ENCODE peak calls at places on chromosomes 3 and 15, in four cellular contexts. D is colonic mucosa, E is stomach, N is Peyer's patch. Y is an unnamed sample. For H3K4me1, the result is how much of the 10 kb centered on the place peaks cover.

GRCh38 chr15:57458255-57458850 is 82.0 kb downstream of the CGNL1 start:
- DNase-seq in D (no peak), E (peak), N (no peak), Y (no peak)

GRCh38 chr3:41482134-41482533 is 282.8 kb downstream of the CTNNB1 start:
- DNase-seq in D (no peak), E (no peak), N (no peak), Y (no peak)

GRCh38 chr3:164095279-164095678 is 983.0 kb downstream of the SI start:
- DNase-seq in D (no peak), E (no peak), N (no peak), Y (no peak)

GRCh38 chr3:192467230-192468186 is 259.8 kb downstream of the FGF12 start:
- DNase-seq in D (peak), E (peak), N (peak), Y (no peak)

GRCh38 chr15:74227968-74228722 is 8.0 kb upstream of the CCDC33 start:
- DNase-seq in D (peak), E (peak), N (no peak), Y (no peak)

GRCh38 chr3:131917006-131917405 is 117.8 kb downstream of the CPNE4 start:
- DNase-seq in D (no peak), E (no peak), N (no peak), Y (no peak)

GRCh38 chr3:50807266-50807665 is 132.5 kb downstream of the DOCK3 start:
- DNase-seq in D (no peak), E (peak), N (no peak), Y (no peak)

GRCh38 chr3:129688310-129688895 is 81.9 kb upstream of the PLXND1 start:
- DNase-seq in D (peak), E (peak), N (no peak), Y (no peak)

GRCh38 chr15:60798821-60799220 is 319.9 kb upstream of the ICE2 start:
- DNase-seq in D (no peak), E (no peak), N (no peak), Y (no peak)

GRCh38 chr15:25903024-25903581 is 40.0 kb upstream of the ATP10A start:
- DNase-seq in D (no peak), E (no peak), N (no peak), Y (no peak)

GRCh38 chr3:70069557-70069956 is 70.0 kb downstream of the SAMMSON start:
- DNase-seq in D (no peak), E (no peak), N (no peak), Y (no peak)

GRCh38 chr3:16741890-16742289 is 136.7 kb upstream of the DAZL start:
- DNase-seq in D (no peak), E (no peak), N (no peak), Y (no peak)

GRCh38 chr3:65811917-65812316 is 226.8 kb downstream of the MAGI1 start:
- DNase-seq in D (no peak), E (no peak), N (no peak), Y (no peak)

GRCh38 chr3:44120721-44121582 is 120.7 kb upstream of the TOPAZ1 start:
- DNase-seq in D (no peak), E (no peak), N (no peak), Y (no peak)

GRCh38 chr3:127915115-127915936 is at the start of gene KBTBD12:
- DNase-seq in D (peak), E (peak), N (no peak), Y (no peak)

GRCh38 chr3:50274371-50275104 is 4.3 kb upstream of the LSMEM2 start:
- DNase-seq in D (peak), E (peak), N (peak), Y (peak)

GRCh38 chr15:89167267-89168176 is 53.9 kb downstream of the RLBP1 start:
- DNase-seq in D (no peak), E (peak), N (no peak), Y (no peak)

DNA sequence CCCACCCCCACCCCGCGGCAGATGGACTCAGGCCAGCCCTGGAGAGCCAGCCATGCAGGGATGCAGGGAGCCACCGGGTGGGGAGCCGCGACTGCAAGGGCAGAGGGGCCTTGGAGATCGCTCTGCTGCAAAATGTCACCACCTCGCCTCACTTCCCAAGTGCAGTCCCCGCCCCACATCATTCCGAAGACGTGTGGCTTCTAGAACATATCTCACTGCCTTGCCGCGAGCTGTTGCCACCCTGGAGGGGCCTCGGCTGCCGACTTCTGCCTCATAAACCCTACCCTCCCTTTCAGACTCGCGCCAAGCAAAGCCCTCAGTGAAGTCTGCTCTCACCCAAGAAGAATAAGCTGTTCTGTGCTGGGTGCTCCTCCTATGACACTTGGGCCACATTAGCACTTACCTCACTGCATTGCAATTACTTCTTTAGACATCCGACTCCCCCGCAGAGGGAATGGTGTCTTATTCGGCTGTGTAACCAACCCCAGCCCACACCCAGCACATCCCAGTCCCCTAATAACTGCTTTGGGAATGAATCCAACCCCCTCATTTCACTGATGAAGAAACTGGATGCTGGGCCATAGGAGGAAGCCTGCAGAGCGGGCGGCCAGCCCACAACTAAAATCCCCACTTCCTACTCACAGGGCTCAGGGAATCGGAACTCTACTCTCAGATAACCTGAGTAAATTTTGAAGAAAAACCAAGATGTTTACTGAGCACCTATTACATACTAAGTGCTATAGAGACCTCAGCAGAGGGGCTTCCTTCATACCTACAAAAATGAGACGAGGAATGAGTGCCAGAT is 8.6 kb downstream of the TLE3 start:
- DNase-seq in D (peak), E (no peak), N (no peak), Y (peak)
- H3K4me1 ChIP-seq in D (under half), E (half or more), N (half or more), Y (half or more)

GRCh38 chr15:90188914-90189748 is 12.0 kb upstream of the SEMA4B start:
- DNase-seq in D (no peak), E (no peak), N (no peak), Y (no peak)

GRCh38 chr15:90189781-90190467 is 11.2 kb upstream of the SEMA4B start:
- DNase-seq in D (no peak), E (no peak), N (no peak), Y (no peak)

GRCh38 chr15:90184119-90184785 is 16.9 kb upstream of the SEMA4B start:
- DNase-seq in D (peak), E (peak), N (peak), Y (no peak)

GRCh38 chr15:90184786-90185704 is 16.1 kb upstream of the SEMA4B start:
- DNase-seq in D (peak), E (peak), N (peak), Y (peak)

GRCh38 chr15:90187257-90187868 is 13.8 kb upstream of the SEMA4B start:
- DNase-seq in D (no peak), E (no peak), N (no peak), Y (no peak)
- H3K4me3 ChIP-seq in D (no peak), E (no peak), N (no peak), Y (no peak)

GRCh38 chr3:152315623-152316022 is 46.9 kb downstream of the MBNL1 start:
- DNase-seq in D (no peak), E (no peak), N (no peak), Y (no peak)

GRCh38 chr3:152317184-152317583 is 48.5 kb downstream of the MBNL1 start:
- DNase-seq in D (no peak), E (no peak), N (no peak), Y (no peak)

GRCh38 chr3:152317956-152318355 is 49.2 kb downstream of the MBNL1 start:
- DNase-seq in D (no peak), E (no peak), N (no peak), Y (no peak)

GRCh38 chr3:152314677-152315353 is 46.1 kb downstream of the MBNL1 start:
- DNase-seq in D (no peak), E (no peak), N (no peak), Y (no peak)

GRCh38 chr3:152316318-152316717 is 47.6 kb downstream of the MBNL1 start:
- DNase-seq in D (no peak), E (no peak), N (no peak), Y (no peak)
- H3K4me1 ChIP-seq in D (under half), E (half or more), N (under half), Y (half or more)

DNA sequence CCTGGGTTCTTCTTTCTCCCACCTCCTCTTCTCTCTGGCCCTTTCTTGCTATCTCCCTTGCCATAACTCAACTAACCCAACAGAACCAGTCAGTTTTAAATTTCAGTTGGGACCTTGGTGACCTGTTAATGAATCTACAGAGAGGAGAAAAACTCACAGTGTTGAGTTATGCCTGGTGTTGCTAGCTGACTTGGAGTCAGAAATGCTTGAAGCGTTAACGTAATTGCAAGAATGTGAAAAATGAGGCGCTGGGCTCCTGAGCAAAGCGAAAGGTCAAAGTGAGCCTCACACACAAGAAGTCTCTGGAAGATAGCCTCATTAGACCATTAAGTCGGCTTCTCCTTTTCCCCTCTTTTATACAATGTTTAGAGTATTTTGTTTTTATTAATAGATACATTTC is 18.4 kb downstream of the MEIS2 start:
- DNase-seq in D (no peak), E (no peak), N (no peak), Y (no peak)
- H3K4me3 ChIP-seq in D (no peak), E (no peak), N (no peak), Y (no peak)

DNA sequence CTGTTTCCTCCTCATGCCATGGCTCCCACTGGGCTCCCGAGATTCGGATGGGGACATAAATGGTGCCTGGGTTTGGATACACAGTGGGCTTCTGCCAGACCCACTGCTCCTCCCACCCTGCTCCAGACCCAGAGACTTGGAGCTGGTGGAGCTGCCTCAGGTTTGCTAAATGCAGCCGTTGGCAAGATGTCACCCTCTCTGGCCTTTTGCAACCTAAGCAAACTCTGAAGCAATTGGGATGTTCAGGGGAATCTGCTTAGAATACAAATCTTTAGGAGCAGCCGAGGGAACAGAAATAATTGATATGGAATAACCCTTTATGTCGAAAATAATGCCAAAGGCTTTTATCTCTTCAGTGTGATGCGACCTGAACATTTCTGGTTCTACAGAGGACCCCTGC is 33.4 kb downstream of the PRICKLE2 start:
- DNase-seq in D (no peak), E (no peak), N (no peak), Y (no peak)
- H3K4me1 ChIP-seq in D (under half), E (under half), N (under half), Y (under half)

GRCh38 chr3:126109146-126109859 is 25.4 kb upstream of the SLC41A3 start:
- DNase-seq in D (peak), E (no peak), N (no peak), Y (no peak)
- H3K4me3 ChIP-seq in D (no peak), E (no peak), N (no peak), Y (no peak)

DNA sequence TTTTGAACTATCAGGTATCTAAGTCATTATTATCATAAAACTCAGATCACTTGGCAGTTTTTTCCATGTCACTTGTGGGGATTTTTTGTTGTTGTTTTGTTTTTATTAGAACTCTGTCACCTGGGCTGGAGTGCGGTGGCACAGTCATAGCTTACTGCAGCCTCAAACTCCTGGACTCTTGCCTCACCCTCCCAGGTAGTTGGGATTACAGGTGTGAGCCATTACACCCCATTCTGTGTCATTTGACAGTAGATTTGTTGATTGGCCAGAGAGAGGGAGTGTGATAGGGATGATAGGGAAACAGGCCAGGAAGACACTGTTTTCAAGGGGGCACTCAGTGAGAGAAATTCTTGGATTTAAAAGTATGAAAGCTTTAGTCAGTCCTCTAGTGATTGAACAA is 54.7 kb upstream of the SCAANT1 start:
- DNase-seq in D (peak), E (no peak), N (no peak), Y (no peak)
- H3K4me1 ChIP-seq in D (under half), E (half or more), N (half or more), Y (half or more)